ENCODE peak calls at places on chromosomes 16 and 17, in seven cellular contexts. One of them, this sample, is unnamed.

GRCh38 chr16:8816967-8817662 is 19.5 kb downstream of the PMM2 start:
- DNase-seq in A549: no peak
- DNase-seq in heart left ventricle: no peak
- DNase-seq in body of pancreas: no peak
- DNase-seq in adrenal gland: no peak
- DNase-seq in right lobe of liver: no peak
- DNase-seq in sigmoid colon: no peak
- DNase-seq in this sample: no peak

GRCh38 chr16:86431540-86431939 is 78.8 kb upstream of the FOXF1 start:
- DNase-seq in A549: no peak
- DNase-seq in heart left ventricle: no peak
- DNase-seq in body of pancreas: no peak
- DNase-seq in adrenal gland: no peak
- DNase-seq in right lobe of liver: no peak
- DNase-seq in sigmoid colon: no peak
- DNase-seq in this sample: no peak

GRCh38 chr17:52159159-52159809 is 770 bp upstream of the CA10 start:
- DNase-seq in A549: no peak
- DNase-seq in heart left ventricle: no peak
- DNase-seq in body of pancreas: no peak
- DNase-seq in adrenal gland: no peak
- DNase-seq in right lobe of liver: no peak
- DNase-seq in sigmoid colon: no peak
- DNase-seq in this sample: no peak

GRCh38 chr17:80497726-80498241 is 21.4 kb upstream of the NPTX1 start:
- DNase-seq in A549: no peak
- DNase-seq in heart left ventricle: no peak
- DNase-seq in body of pancreas: no peak
- DNase-seq in adrenal gland: no peak
- DNase-seq in right lobe of liver: no peak
- DNase-seq in sigmoid colon: no peak
- DNase-seq in this sample: no peak

GRCh38 chr16:72481419-72481818 is 309.5 kb upstream of the PMFBP1 start:
- DNase-seq in A549: no peak
- DNase-seq in heart left ventricle: no peak
- DNase-seq in body of pancreas: no peak
- DNase-seq in adrenal gland: no peak
- DNase-seq in right lobe of liver: no peak
- DNase-seq in sigmoid colon: no peak
- DNase-seq in this sample: no peak

GRCh38 chr16:31201511-31202401 is 804 bp downstream of the PYCARD start:
- DNase-seq in A549: no peak
- DNase-seq in heart left ventricle: peak; percentile 50
- DNase-seq in body of pancreas: peak; percentile 35
- DNase-seq in adrenal gland: no peak
- DNase-seq in right lobe of liver: peak; percentile 56
- DNase-seq in sigmoid colon: no peak
- DNase-seq in this sample: no peak

GRCh38 chr17:57442914-57443571 is 186.7 kb downstream of the MSI2 start:
- DNase-seq in A549: no peak
- DNase-seq in heart left ventricle: peak; percentile 71
- DNase-seq in body of pancreas: peak; percentile 18
- DNase-seq in adrenal gland: peak; percentile 76
- DNase-seq in right lobe of liver: no peak
- DNase-seq in sigmoid colon: no peak
- DNase-seq in this sample: peak; percentile 38

GRCh38 chr17:64198711-64199110 is 64.3 kb downstream of the TEX2 start:
- DNase-seq in A549: no peak
- DNase-seq in heart left ventricle: no peak
- DNase-seq in body of pancreas: no peak
- DNase-seq in adrenal gland: no peak
- DNase-seq in right lobe of liver: no peak
- DNase-seq in sigmoid colon: no peak
- DNase-seq in this sample: no peak

GRCh38 chr17:17884281-17885028 is 47.7 kb upstream of the SREBF1 start:
- DNase-seq in A549: no peak
- DNase-seq in heart left ventricle: no peak
- DNase-seq in body of pancreas: no peak
- DNase-seq in adrenal gland: no peak
- DNase-seq in right lobe of liver: no peak
- DNase-seq in sigmoid colon: no peak
- DNase-seq in this sample: no peak

GRCh38 chr17:67440311-67441051 is 63.4 kb downstream of the PITPNC1 start:
- DNase-seq in A549: no peak
- DNase-seq in heart left ventricle: no peak
- DNase-seq in body of pancreas: no peak
- DNase-seq in adrenal gland: no peak
- DNase-seq in right lobe of liver: no peak
- DNase-seq in sigmoid colon: no peak
- DNase-seq in this sample: no peak

GRCh38 chr16:24178496-24178895 is 77.6 kb upstream of the CACNG3 start:
- DNase-seq in A549: no peak
- DNase-seq in heart left ventricle: no peak
- DNase-seq in body of pancreas: no peak
- DNase-seq in adrenal gland: no peak
- DNase-seq in right lobe of liver: no peak
- DNase-seq in sigmoid colon: no peak
- DNase-seq in this sample: no peak

GRCh38 chr17:32917842-32918241 is 10.1 kb upstream of the TMEM98 start:
- DNase-seq in A549: no peak
- DNase-seq in heart left ventricle: no peak
- DNase-seq in body of pancreas: no peak
- DNase-seq in adrenal gland: no peak
- DNase-seq in right lobe of liver: no peak
- DNase-seq in sigmoid colon: no peak
- DNase-seq in this sample: no peak

GRCh38 chr16:30094541-30095165 is 1.4 kb downstream of the YPEL3 start:
- DNase-seq in A549: no peak
- DNase-seq in heart left ventricle: peak; percentile 49
- DNase-seq in body of pancreas: no peak
- DNase-seq in adrenal gland: no peak
- DNase-seq in right lobe of liver: no peak
- DNase-seq in sigmoid colon: no peak
- DNase-seq in this sample: no peak

GRCh38 chr16:30092373-30093010 is 768 bp upstream of the TBX6 start:
- DNase-seq in A549: peak; percentile 96
- DNase-seq in heart left ventricle: peak; percentile 88
- DNase-seq in body of pancreas: peak; percentile 65
- DNase-seq in adrenal gland: peak; percentile 69
- DNase-seq in right lobe of liver: peak; percentile 71
- DNase-seq in sigmoid colon: peak; percentile 90
- DNase-seq in this sample: peak; percentile 76

GRCh38 chr16:30090607-30091332 is 954 bp downstream of the TBX6 start:
- DNase-seq in A549: no peak
- DNase-seq in heart left ventricle: no peak
- DNase-seq in body of pancreas: peak; percentile 39
- DNase-seq in adrenal gland: peak; percentile 37
- DNase-seq in right lobe of liver: no peak
- DNase-seq in sigmoid colon: no peak
- DNase-seq in this sample: no peak

GRCh38 chr16:30088832-30089624 is 2.7 kb downstream of the TBX6 start:
- DNase-seq in A549: no peak
- DNase-seq in heart left ventricle: no peak
- DNase-seq in body of pancreas: no peak
- DNase-seq in adrenal gland: no peak
- DNase-seq in right lobe of liver: no peak
- DNase-seq in sigmoid colon: no peak
- DNase-seq in this sample: no peak

DNA sequence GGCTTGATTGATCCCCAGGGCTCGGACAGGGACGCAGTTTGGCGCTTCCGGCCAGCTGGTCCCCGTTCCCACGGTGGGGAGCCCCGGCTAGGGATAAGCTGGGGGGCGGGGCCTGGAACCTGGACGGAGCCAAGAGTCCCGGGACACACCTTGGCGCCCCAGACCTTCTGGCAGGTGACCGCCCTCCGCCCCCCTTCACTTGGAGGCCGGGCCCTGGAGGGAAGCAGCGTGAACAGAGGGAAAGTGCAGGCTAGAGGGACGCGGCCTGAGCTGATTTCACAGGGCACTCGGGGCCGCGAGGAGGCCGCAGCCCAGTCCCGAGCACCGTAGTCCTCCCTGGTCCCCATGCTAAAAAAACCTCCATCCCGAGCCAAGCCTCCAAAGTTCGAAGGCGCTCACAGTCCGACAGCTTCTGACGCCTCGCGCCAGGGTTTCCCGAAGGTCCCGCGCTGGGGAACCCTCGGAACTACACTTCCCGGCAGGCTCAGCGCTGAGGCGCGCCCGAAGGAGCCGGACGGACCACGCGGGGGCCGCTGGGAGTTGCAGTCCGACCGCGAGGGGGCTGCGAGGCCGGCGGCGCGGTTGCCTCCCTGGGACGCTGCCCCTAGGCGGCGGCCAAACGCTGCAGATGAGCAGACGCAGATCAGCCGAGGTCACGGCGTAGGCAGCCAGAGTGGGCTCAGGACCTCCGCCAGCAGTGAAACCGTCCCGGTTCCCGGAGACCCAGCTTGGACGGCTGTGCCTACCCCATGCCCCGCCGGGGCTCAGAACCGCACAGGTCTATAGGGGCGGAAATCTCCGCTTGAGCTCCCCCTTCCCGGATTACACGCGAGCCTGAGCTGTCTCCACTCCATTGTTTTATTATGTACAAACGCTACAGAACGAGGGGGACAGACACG is at the start of gene TBX6:
- DNase-seq in A549: peak; percentile 90
- DNase-seq in heart left ventricle: peak; percentile 96
- DNase-seq in body of pancreas: peak; percentile 94
- DNase-seq in adrenal gland: peak; percentile 92
- DNase-seq in right lobe of liver: peak; percentile 94
- DNase-seq in sigmoid colon: peak; percentile 96
- DNase-seq in this sample: peak; percentile 94
- TF ChIP-seq POLR2A in A549: peak; percentile 53
- TF ChIP-seq POLR2A in heart left ventricle: no peak
- TF ChIP-seq POLR2A in body of pancreas: peak; percentile 60
- TF ChIP-seq POLR2A in adrenal gland: no peak
- TF ChIP-seq POLR2A in right lobe of liver: no peak
- TF ChIP-seq POLR2A in sigmoid colon: no peak
- TF ChIP-seq POLR2A in this sample: no peak

DNA sequence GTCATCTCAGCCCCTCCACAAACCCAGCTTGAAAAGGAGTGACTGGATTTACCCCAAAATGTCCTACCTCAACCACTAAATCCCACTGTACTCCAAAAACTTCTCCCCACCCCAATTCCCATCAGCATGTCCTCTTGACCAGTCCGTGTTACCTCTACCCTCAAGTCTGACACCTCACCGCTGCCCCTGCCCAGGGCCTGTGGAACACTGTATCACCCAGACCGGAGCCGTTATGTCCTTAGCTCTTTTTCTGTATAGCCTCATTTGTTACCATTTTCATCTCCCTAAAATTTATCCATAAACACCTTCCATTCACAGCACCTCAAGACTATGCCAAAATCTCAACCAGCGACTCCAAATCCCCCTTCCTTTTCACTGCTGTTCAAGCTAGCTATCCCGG is 2.4 kb downstream of the PHF23 start:
- DNase-seq in A549: no peak
- DNase-seq in heart left ventricle: no peak
- DNase-seq in body of pancreas: no peak
- DNase-seq in adrenal gland: no peak
- DNase-seq in right lobe of liver: no peak
- DNase-seq in sigmoid colon: peak; percentile 63
- DNase-seq in this sample: no peak
- H3K4me1 ChIP-seq in A549: peaks cover 60% of the 10 kb centered on the region
- H3K4me1 ChIP-seq in heart left ventricle: peaks cover 60% of the 10 kb centered on the region
- H3K4me1 ChIP-seq in body of pancreas: peaks cover 70% of the 10 kb centered on the region
- H3K4me1 ChIP-seq in adrenal gland: peaks cover 56% of the 10 kb centered on the region
- H3K4me1 ChIP-seq in right lobe of liver: no peaks in the 10 kb centered on the region
- H3K4me1 ChIP-seq in sigmoid colon: peaks cover 66% of the 10 kb centered on the region
- H3K4me1 ChIP-seq in this sample: peaks cover 58% of the 10 kb centered on the region

GRCh38 chr17:55345132-55345531 is 76.5 kb downstream of the MMD start:
- DNase-seq in A549: no peak
- DNase-seq in heart left ventricle: no peak
- DNase-seq in body of pancreas: no peak
- DNase-seq in adrenal gland: no peak
- DNase-seq in right lobe of liver: no peak
- DNase-seq in sigmoid colon: no peak
- DNase-seq in this sample: no peak
- TF ChIP-seq POLR2A in A549: no peak
- TF ChIP-seq POLR2A in heart left ventricle: no peak
- TF ChIP-seq POLR2A in body of pancreas: no peak
- TF ChIP-seq POLR2A in adrenal gland: no peak
- TF ChIP-seq POLR2A in right lobe of liver: no peak
- TF ChIP-seq POLR2A in sigmoid colon: no peak
- TF ChIP-seq POLR2A in this sample: no peak

DNA sequence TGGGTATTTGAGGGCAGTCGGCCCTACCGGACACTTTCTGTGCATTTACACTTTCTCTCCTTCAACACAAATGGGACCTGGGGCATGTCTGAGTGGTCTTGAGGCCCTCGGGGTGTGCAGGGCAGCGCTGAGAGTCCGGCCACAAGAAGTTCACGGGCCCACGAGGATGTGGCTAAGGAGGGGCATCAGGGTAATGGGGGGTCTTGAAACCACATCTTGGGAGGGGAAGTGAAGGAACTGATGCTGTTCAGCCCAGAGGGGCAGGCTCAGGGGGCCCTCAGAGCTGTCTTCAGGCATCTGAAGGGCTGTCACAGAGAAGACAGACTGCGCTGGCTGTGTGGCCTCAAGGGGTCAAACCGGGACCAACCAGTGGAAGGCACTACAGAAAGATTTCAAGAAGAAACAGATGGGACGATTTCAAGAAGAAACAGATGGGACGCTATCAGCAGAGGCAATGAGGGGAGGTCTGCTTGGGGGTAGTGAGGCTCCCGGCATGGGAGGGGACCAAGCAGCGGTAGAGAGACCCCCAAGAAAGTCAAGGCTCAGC is 45.1 kb downstream of the ZNF423 start:
- DNase-seq in A549: no peak
- DNase-seq in heart left ventricle: no peak
- DNase-seq in body of pancreas: no peak
- DNase-seq in adrenal gland: no peak
- DNase-seq in right lobe of liver: no peak
- DNase-seq in sigmoid colon: no peak
- DNase-seq in this sample: no peak
- H3K4me1 ChIP-seq in A549: no peaks in the 10 kb centered on the region
- H3K4me1 ChIP-seq in heart left ventricle: peaks cover 32% of the 10 kb centered on the region
- H3K4me1 ChIP-seq in body of pancreas: peaks cover 12% of the 10 kb centered on the region
- H3K4me1 ChIP-seq in adrenal gland: no peaks in the 10 kb centered on the region
- H3K4me1 ChIP-seq in right lobe of liver: no peaks in the 10 kb centered on the region
- H3K4me1 ChIP-seq in sigmoid colon: peaks cover 11% of the 10 kb centered on the region
- H3K4me1 ChIP-seq in this sample: peaks cover 45% of the 10 kb centered on the region

GRCh38 chr16:30084096-30084815 is 7.5 kb downstream of the TBX6 start:
- DNase-seq in A549: no peak
- DNase-seq in heart left ventricle: no peak
- DNase-seq in body of pancreas: no peak
- DNase-seq in adrenal gland: no peak
- DNase-seq in right lobe of liver: no peak
- DNase-seq in sigmoid colon: no peak
- DNase-seq in this sample: no peak
- TF ChIP-seq POLR2A in A549: no peak
- TF ChIP-seq POLR2A in heart left ventricle: no peak
- TF ChIP-seq POLR2A in body of pancreas: no peak
- TF ChIP-seq POLR2A in adrenal gland: no peak
- TF ChIP-seq POLR2A in right lobe of liver: no peak
- TF ChIP-seq POLR2A in sigmoid colon: no peak
- TF ChIP-seq POLR2A in this sample: no peak

DNA sequence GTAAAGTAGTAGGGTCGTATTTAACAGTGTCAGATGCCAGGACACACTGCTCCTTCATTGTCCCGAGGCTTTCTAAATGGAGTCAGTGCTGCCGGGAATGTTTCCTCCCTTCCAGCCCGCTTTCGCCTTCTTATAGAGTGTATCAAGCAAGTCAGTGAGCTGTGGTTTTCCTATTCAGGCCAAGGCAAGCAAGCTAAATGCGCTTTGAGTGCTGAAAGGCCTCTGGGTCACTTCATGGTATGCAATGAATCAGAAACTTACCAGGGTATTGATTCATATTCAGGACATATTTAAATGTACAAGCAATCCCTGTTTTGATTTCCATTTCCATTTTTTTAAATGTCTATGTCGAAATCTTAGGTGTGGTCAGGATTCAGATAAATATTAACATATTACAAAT is 327.9 kb upstream of the SOX9 start:
- DNase-seq in A549: no peak
- DNase-seq in heart left ventricle: no peak
- DNase-seq in body of pancreas: no peak
- DNase-seq in adrenal gland: no peak
- DNase-seq in right lobe of liver: no peak
- DNase-seq in sigmoid colon: no peak
- DNase-seq in this sample: no peak
- H3K4me1 ChIP-seq in A549: no peaks in the 10 kb centered on the region
- H3K4me1 ChIP-seq in heart left ventricle: no peaks in the 10 kb centered on the region
- H3K4me1 ChIP-seq in body of pancreas: no peaks in the 10 kb centered on the region
- H3K4me1 ChIP-seq in adrenal gland: no peaks in the 10 kb centered on the region
- H3K4me1 ChIP-seq in right lobe of liver: no peaks in the 10 kb centered on the region
- H3K4me1 ChIP-seq in sigmoid colon: no peaks in the 10 kb centered on the region
- H3K4me1 ChIP-seq in this sample: no peaks in the 10 kb centered on the region

This sample was measured in testis.